ENCODE peak calls at places on chromosomes 2 and 18, in nine cellular contexts. J is AG09309, R is WTC11, I is cardiac muscle cell, T is A549, O is transverse colon, Z is GM10248, Y is BE2C, B is mesothelial cell of epicardium. L is an unnamed sample.
A peak's percentile ranks its signal among the peaks of the same experiment; 100 is the strongest.

GRCh38 chr2:223930002-223930976 is 14.8 kb downstream of the WDFY1 start:
- DNase-seq in J (no peak), O (peak; percentile 33), Y (peak; percentile 64), Z (no peak), B (no peak), R (no peak), I (no peak), T (no peak), L (no peak)

GRCh38 chr2:8515864-8516533 is 165.9 kb upstream of the ID2 start:
- DNase-seq in Z (peak; percentile 62), I (no peak), T (no peak), O (peak; percentile 41), J (no peak), B (no peak), R (no peak), Y (no peak), L (no peak)

GRCh38 chr2:24515841-24516240 is 24.8 kb downstream of the NCOA1 start:
- DNase-seq in O (no peak), B (no peak), Y (no peak), T (no peak), I (peak; percentile 7), J (no peak), R (no peak), Z (peak; percentile 20), L (no peak)

GRCh38 chr2:67565761-67566160 is 168.6 kb downstream of the ETAA1 start:
- DNase-seq in Y (no peak), O (no peak), J (peak; percentile 37), T (no peak), R (no peak), Z (no peak), I (peak; percentile 89), B (no peak), L (no peak)

GRCh38 chr2:52194342-52194741 is 1162.4 kb upstream of the NRXN1 start:
- DNase-seq in I (no peak), Y (no peak), R (no peak), O (no peak), B (no peak), Z (no peak), J (no peak), T (no peak), L (no peak)

GRCh38 chr2:169736902-169737301 is 3.3 kb downstream of the KLHL23 start:
- DNase-seq in J (no peak), T (no peak), Y (no peak), Z (no peak), O (no peak), I (no peak), B (no peak), R (no peak), L (no peak)

GRCh38 chr18:80175451-80176235 is 66.6 kb downstream of the ADNP2 start:
- DNase-seq in R (no peak), Z (no peak), I (no peak), Y (no peak), J (no peak), B (no peak), O (peak; percentile 39), T (no peak), L (no peak)

GRCh38 chr2:111701798-111702118 is 182.2 kb downstream of the ANAPC1 start:
- DNase-seq in Y (no peak), R (no peak), I (no peak), J (no peak), T (no peak), Z (no peak), B (no peak), O (no peak), L (peak; percentile 54)

GRCh38 chr18:64713284-64713683 is 564.4 kb upstream of the LINC00305 start:
- DNase-seq in Z (no peak), B (no peak), O (no peak), I (no peak), R (no peak), Y (no peak), T (no peak), J (no peak), L (no peak)

GRCh38 chr2:21633531-21634310 is 510.0 kb downstream of the TDRD15 start:
- DNase-seq in Y (peak; percentile 88), R (no peak), J (no peak), O (no peak), T (no peak), I (no peak), Z (no peak), B (no peak), L (no peak)

GRCh38 chr2:231138699-231139098 is 13.9 kb upstream of the HTR2B start:
- DNase-seq in O (no peak), I (peak; percentile 27), B (no peak), J (no peak), Y (no peak), T (no peak), Z (no peak), R (no peak), L (no peak)

GRCh38 chr2:204967199-204967995 is 422.1 kb downstream of the PARD3B start:
- DNase-seq in B (no peak), J (no peak), O (no peak), Y (peak; percentile 69), T (no peak), Z (no peak), R (no peak), I (no peak), L (no peak)

GRCh38 chr2:98909381-98910211 is 26.4 kb downstream of the CRACDL start:
- DNase-seq in J (no peak), R (peak; percentile 77), I (peak; percentile 86), Y (peak; percentile 14), T (no peak), B (no peak), Z (no peak), O (peak; percentile 19), L (no peak)

GRCh38 chr18:23778828-23779227 is 89.6 kb downstream of the LAMA3 start:
- DNase-seq in T (no peak), Z (no peak), Y (no peak), J (no peak), O (no peak), B (no peak), R (no peak), I (no peak), L (no peak)

GRCh38 chr2:42810971-42811865 is 18.8 kb upstream of the HAAO start:
- DNase-seq in I (peak; percentile 86), R (peak; percentile 71), O (peak; percentile 45), Y (peak; percentile 71), J (no peak), B (peak; percentile 35), Z (peak; percentile 65), T (peak; percentile 32), L (no peak)

GRCh38 chr2:42808301-42808700 is 15.9 kb upstream of the HAAO start:
- DNase-seq in O (no peak), B (no peak), Y (no peak), I (no peak), T (no peak), J (no peak), R (no peak), Z (no peak), L (no peak)

GRCh38 chr2:42810126-42810970 is 18.0 kb upstream of the HAAO start:
- DNase-seq in Z (peak; percentile 92), I (peak; percentile 98), O (peak; percentile 95), R (peak; percentile 93), T (peak; percentile 92), J (peak; percentile 87), B (peak; percentile 87), Y (peak; percentile 92), L (peak; percentile 98)

GRCh38 chr2:42809131-42809875 is 16.9 kb upstream of the HAAO start:
- DNase-seq in T (no peak), O (peak; percentile 32), Z (no peak), B (no peak), I (no peak), R (no peak), J (peak; percentile 25), Y (no peak), L (no peak)

GRCh38 chr2:42809876-42810125 is 17.4 kb upstream of the HAAO start:
- DNase-seq in O (peak; percentile 86), Z (no peak), B (peak; percentile 74), I (peak; percentile 93), T (peak; percentile 80), Y (peak; percentile 87), J (no peak), R (peak; percentile 83), L (peak; percentile 87)
- TF ChIP-seq CTCF in O (no peak), Z (peak; percentile 36), B (peak; percentile 7), I (no peak), T (peak; percentile 44), Y (no peak), J (peak; percentile 2), R (no peak), L (peak; percentile 68)

DNA sequence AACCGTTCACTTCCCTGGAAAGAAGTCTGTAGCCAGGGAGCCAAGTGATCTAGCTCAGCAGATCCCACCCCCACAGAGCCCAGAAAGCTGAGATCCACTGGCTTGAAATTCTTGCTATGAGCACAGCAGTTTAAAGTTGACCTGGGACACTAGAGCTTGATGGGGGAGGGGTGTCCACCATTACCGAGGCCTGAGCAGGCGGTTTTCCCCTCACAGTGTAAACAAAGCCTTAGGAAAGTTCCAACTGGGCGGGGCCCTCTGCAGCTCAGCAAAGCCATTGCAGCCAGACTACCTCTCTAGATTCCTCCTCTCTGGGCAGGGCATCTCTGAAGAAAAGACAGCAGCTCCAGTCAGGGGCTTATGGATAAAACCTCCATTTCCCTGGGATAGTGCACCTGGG is 887.2 kb upstream of the LRATD1 start:
- DNase-seq in O (no peak), J (no peak), B (no peak), I (no peak), T (no peak), Y (no peak), R (peak; percentile 67), Z (no peak), L (no peak)
- TF ChIP-seq CTCF in O (no peak), J (no peak), B (no peak), I (no peak), T (no peak), Y (no peak), R (no peak), Z (no peak), L (no peak)

GRCh38 chr2:49335546-49335945 is 181.2 kb upstream of the FSHR start:
- DNase-seq in Y (no peak), J (no peak), I (no peak), Z (no peak), T (no peak), B (no peak), O (no peak), R (no peak), L (no peak)

GRCh38 chr2:49332415-49332814 is 178.1 kb upstream of the FSHR start:
- DNase-seq in I (peak; percentile 29), B (no peak), Y (no peak), J (no peak), R (no peak), T (no peak), Z (no peak), O (no peak), L (no peak)
- TF ChIP-seq CTCF in I (no peak), B (no peak), Y (no peak), J (no peak), R (no peak), T (no peak), Z (no peak), O (no peak), L (peak; percentile 34)

DNA sequence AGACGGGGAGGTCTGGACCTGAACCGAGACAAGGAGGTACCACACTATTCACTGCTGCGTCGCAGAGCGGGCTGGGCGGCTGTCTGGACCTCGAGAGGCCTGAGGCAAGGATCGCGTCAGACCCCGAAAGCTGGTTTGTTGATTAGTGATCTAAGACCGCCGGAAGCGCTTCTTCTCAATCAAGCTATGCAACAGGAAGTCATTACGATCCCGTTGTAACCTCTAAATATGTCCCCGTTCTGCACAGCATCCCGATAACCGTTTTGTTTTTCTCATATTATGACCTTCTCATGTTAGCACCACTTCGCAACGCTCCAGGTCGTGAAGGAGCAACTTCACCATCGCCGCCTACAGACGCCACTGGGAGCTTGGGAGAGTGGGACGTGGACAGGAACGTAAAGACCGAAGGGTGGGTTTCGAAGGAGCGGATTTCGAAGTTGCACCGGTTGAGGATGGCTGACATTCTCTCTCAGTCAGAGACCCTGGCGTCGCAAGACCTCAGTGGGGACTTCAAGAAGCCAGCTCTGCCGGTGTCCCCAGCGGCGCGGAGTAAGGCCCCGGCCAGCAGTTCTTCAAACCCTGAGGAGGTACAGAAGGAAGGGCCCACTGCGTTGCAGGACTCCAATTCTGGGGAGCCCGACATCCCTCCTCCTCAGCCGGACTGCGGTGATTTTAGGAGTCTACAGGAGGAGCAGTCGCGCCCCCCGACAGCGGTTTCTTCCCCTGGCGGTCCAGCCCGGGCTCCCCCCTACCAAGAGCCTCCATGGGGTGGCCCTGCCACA is at the start of the genes SLC4A1AP and SUPT7L:
- DNase-seq in J (peak; percentile 57), O (peak; percentile 73), B (peak; percentile 41), R (peak; percentile 66), I (peak; percentile 90), Y (peak; percentile 84), Z (peak; percentile 85), T (peak; percentile 84), L (peak; percentile 78)
- TF ChIP-seq CTCF in J (peak; percentile 13), O (no peak), B (no peak), R (no peak), I (no peak), Y (no peak), Z (no peak), T (peak; percentile 4), L (no peak)

L was measured in type B pancreatic cell.